ENCODE peak calls at places on chromosomes 4 and X, in five cellular contexts. B is colonic mucosa; U is osteoblast; C is H9; K is CD4-positive, alpha-beta memory T cell. M is an unnamed sample.

GRCh38 chr4:38523524-38524448 is 140.2 kb upstream of the KLF3 start:
- DNase-seq in U (peak; percentile 52), C (no peak), K (peak; percentile 63), B (no peak), M (no peak)

GRCh38 chr4:76781698-76782595 is 116.0 kb downstream of the SOWAHB start:
- DNase-seq in U (peak; percentile 82), C (peak; percentile 47), K (no peak), B (no peak), M (no peak)

GRCh38 chr4:153111426-153112070 is 92.7 kb upstream of the TRIM2 start:
- DNase-seq in K (no peak), U (no peak), C (no peak), B (no peak), M (no peak)

GRCh38 chr4:52659016-52659721 is at the start of gene USP46:
- DNase-seq in U (peak; percentile 99), B (peak; percentile 74), K (peak; percentile 50), C (peak; percentile 64), M (peak; percentile 83)

GRCh38 chr4:111943796-111944203 is 201.5 kb upstream of the FAM241A start:
- DNase-seq in C (peak; percentile 72), U (no peak), B (peak; percentile 53), K (no peak), M (no peak)

GRCh38 chr4:158209825-158210807 is at the start of gene TMEM144:
- DNase-seq in U (peak; percentile 86), C (peak; percentile 93), K (no peak), B (peak; percentile 94), M (peak; percentile 90)

GRCh38 chr4:112069110-112069509 is 76.1 kb upstream of the FAM241A start:
- DNase-seq in U (no peak), B (no peak), K (no peak), C (no peak), M (no peak)

GRCh38 chr4:76275486-76276126 is 24.1 kb downstream of the FAM47E start:
- DNase-seq in K (no peak), U (no peak), B (no peak), C (no peak), M (no peak)

GRCh38 chr4:7375427-7375826 is 59.3 kb downstream of the PSAPL1 start:
- DNase-seq in B (no peak), C (no peak), K (no peak), U (peak; percentile 91), M (peak; percentile 31)

GRCh38 chr4:102438396-102438795 is 62.8 kb upstream of the NFKB1 start:
- DNase-seq in U (no peak), B (no peak), K (no peak), C (no peak), M (no peak)

GRCh38 chr4:164648151-164648848 is 105.6 kb upstream of the SMIM31 start:
- DNase-seq in C (no peak), U (peak; percentile 27), K (no peak), B (no peak), M (no peak)

GRCh38 chr4:1113311-1114009 is at the start of gene RNF212:
- DNase-seq in C (peak; percentile 65), K (peak; percentile 40), B (peak; percentile 32), U (peak; percentile 95), M (peak; percentile 49)

GRCh38 chr4:44722001-44722400 is 4.4 kb downstream of the GNPDA2 start:
- DNase-seq in K (no peak), C (no peak), U (no peak), B (no peak), M (no peak)

GRCh38 chr4:124486423-124486822 is 226.1 kb downstream of the ANKRD50 start:
- DNase-seq in K (no peak), B (no peak), C (no peak), U (no peak), M (no peak)

GRCh38 chrX:137166591-137166990 is 132.8 kb upstream of the GPR101 start:
- DNase-seq in C (peak; percentile 37), U (no peak), K (no peak), B (peak; percentile 17), M (no peak)

GRCh38 chr4:112951362-112951962 is 98.0 kb upstream of the ANK2 start:
- DNase-seq in U (peak; percentile 53), C (no peak), K (no peak), B (no peak), M (no peak)

GRCh38 chrX:72573158-72573511 is 492 bp upstream of the HDAC8 start:
- DNase-seq in K (no peak), U (no peak), C (no peak), B (no peak), M (no peak)

GRCh38 chr4:74944354-74944793 is 11.5 kb downstream of the PARM1 start:
- DNase-seq in U (no peak), C (no peak), K (no peak), B (peak; percentile 63), M (no peak)

GRCh38 chrX:26918633-26919032 is 544.5 kb downstream of the PPP4R3C start:
- DNase-seq in B (no peak), U (no peak), C (peak; percentile 51), K (no peak), M (no peak)

GRCh38 chr4:51843309-51844156 is 580 bp downstream of the DCUN1D4 start:
- DNase-seq in C (no peak), K (peak; percentile 40), B (peak; percentile 71), U (peak; percentile 92), M (peak; percentile 86)

GRCh38 chr4:89739589-89739988 is 97.4 kb downstream of the SNCA start:
- DNase-seq in C (no peak), B (no peak), K (no peak), U (no peak), M (no peak)

GRCh38 chrX:133892337-133892736 is 93.1 kb downstream of the GPC3 start:
- DNase-seq in U (no peak), B (no peak), C (no peak), K (no peak), M (no peak)

GRCh38 chrX:142998447-142999208 is 27.1 kb upstream of the SPANXN4 start:
- DNase-seq in B (no peak), C (no peak), K (no peak), U (no peak), M (no peak)

GRCh38 chr4:166143227-166143626 is 270.2 kb downstream of the TLL1 start:
- DNase-seq in U (no peak), B (no peak), K (peak; percentile 20), C (no peak), M (no peak)

GRCh38 chr4:151266542-151266941 is 10.4 kb upstream of the PRSS48 start:
- DNase-seq in K (no peak), C (no peak), B (no peak), U (peak; percentile 69), M (no peak)

GRCh38 chr4:139848043-139848442 is 182.4 kb downstream of the MGST2 start:
- DNase-seq in U (no peak), C (no peak), K (no peak), B (no peak), M (no peak)

GRCh38 chr4:145387079-145387478 is 94.6 kb upstream of the SMAD1 start:
- DNase-seq in B (no peak), C (no peak), K (no peak), U (no peak), M (no peak)

GRCh38 chr4:168907119-168907698 is 102.8 kb downstream of the CBR4 start:
- DNase-seq in K (no peak), U (no peak), B (no peak), C (no peak), M (no peak)

GRCh38 chr4:168908859-168909390 is 101.1 kb downstream of the CBR4 start:
- DNase-seq in B (no peak), K (no peak), C (no peak), U (no peak), M (no peak)

GRCh38 chr4:168908093-168908492 is 102.0 kb downstream of the CBR4 start:
- DNase-seq in U (peak; percentile 52), C (no peak), B (no peak), K (no peak), M (no peak)
- H3K27ac ChIP-seq in U (peak overlapping the region; percentile 70), C (no peak overlapping the region), B (no peak overlapping the region), K (no peak overlapping the region), M (peak overlapping the region; percentile 37)

GRCh38 chr4:17029432-17029831 is 131.0 kb upstream of the LDB2 start:
- DNase-seq in B (no peak), C (no peak), K (no peak), U (no peak), M (no peak)

GRCh38 chr4:17027495-17027894 is 129.1 kb upstream of the LDB2 start:
- DNase-seq in B (no peak), U (peak; percentile 78), K (no peak), C (no peak), M (no peak)

GRCh38 chr4:17033256-17034245 is 135.1 kb upstream of the LDB2 start:
- DNase-seq in K (no peak), U (peak; percentile 73), C (no peak), B (no peak), M (no peak)

GRCh38 chr4:17030543-17030942 is 132.1 kb upstream of the LDB2 start:
- DNase-seq in B (no peak), C (no peak), U (peak; percentile 71), K (no peak), M (no peak)

DNA sequence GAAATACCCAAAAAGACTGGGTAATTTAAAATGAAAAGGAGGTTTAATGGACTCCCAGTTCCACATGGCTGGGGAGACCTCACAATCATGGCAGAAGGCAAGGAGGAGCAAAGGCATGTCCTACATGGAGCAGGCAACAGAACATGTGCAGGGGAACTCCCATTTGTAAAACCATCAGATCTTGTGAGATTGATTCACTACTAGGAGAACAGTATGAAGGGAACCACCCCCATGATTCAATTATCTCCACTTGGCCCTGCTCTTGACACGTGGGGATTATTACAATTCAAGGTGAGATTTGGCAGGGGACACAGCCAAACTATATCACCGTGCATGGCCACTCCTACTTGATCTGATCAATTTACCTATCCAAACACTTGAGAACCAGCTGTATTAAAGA is 131.5 kb upstream of the LDB2 start:
- DNase-seq in B (no peak), K (no peak), C (no peak), U (no peak), M (no peak)
- H3K27ac ChIP-seq in B (no peak overlapping the region), K (no peak overlapping the region), C (no peak overlapping the region), U (peak overlapping the region; percentile 47), M (no peak overlapping the region)

DNA sequence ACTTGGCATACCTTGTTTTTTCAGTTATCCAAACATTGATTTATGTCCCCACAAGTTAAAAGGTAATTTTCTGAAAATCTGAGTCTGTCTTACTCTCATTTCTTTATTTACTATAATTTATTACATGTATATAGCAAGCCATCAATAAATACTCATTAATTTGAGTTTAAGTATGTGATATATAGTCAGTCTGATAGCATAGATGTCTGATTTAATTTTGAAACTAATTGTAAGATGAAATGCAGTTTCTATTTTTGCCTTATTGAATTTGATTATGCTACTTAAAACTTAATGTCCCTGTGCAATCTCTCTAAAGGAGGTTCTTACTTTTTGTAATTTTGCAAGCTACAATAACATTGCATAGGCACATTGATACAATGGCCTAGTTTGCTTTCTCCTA is 2418.6 kb downstream of the ARAP2 start:
- DNase-seq in C (no peak), B (no peak), K (no peak), U (no peak), M (no peak)
- H3K27ac ChIP-seq in C (no peak overlapping the region), B (no peak overlapping the region), K (no peak overlapping the region), U (no peak overlapping the region), M (no peak overlapping the region)

DNA sequence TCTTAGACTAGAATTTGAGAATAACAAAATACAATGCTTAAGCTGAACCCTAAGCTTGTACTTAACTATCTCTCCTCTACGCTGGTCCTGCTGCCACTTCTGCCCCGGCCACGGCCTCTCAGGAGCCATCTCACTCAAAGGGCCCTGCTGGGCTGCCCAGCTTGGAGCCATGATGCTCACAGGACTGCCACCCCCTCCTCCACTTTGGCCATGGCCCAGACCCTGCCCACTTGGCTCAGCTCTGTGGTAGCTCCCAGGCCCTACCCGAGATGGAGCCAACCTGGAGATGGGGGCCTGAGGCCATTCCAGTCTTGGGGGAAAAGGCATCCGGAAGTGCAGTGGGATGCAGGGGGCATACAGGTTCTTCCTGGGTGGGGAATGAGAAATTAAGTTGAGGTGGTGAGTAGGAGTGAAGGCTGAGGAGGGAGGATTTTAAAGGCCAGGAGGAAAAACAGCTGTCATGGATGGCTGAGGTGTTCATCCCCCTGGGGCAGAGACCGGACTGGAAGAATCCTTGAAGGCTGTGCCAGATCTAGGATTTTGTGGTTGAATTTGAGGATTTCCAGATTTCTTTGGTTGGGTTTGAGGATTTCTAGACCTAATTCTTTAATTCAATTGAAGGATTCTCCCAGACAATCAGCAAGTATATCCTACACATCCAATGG is 824 bp downstream of the SASH3 start:
- DNase-seq in B (no peak), U (peak; percentile 72), C (no peak), K (no peak), M (no peak)
- H3K27ac ChIP-seq in B (peak overlapping the region; percentile 61), U (no peak overlapping the region), C (no peak overlapping the region), K (peak overlapping the region; percentile 62), M (no peak overlapping the region)